ENCODE peak calls at places on chromosomes 2 and 18, in nine cellular contexts. One of them, this sample, is unnamed.

GRCh38 chr2:45168731-45169338 is 159.6 kb upstream of the SIX2 start:
- DNase-seq in omental fat pad: no peak
- DNase-seq in testis: peak; percentile 18
- DNase-seq in glutamatergic neuron: peak; percentile 40
- DNase-seq in left lung: peak; percentile 73
- DNase-seq in CD8-positive, alpha-beta T cell: peak; percentile 17
- DNase-seq in foreskin fibroblast: peak; percentile 44
- DNase-seq in B cell: no peak
- DNase-seq in stomach: no peak
- DNase-seq in this sample: no peak

GRCh38 chr18:49668583-49669290 is 106.9 kb downstream of the LIPG start:
- DNase-seq in CD8-positive, alpha-beta T cell: no peak
- DNase-seq in testis: peak; percentile 90
- DNase-seq in B cell: no peak
- DNase-seq in left lung: no peak
- DNase-seq in omental fat pad: no peak
- DNase-seq in stomach: no peak
- DNase-seq in foreskin fibroblast: peak; percentile 33
- DNase-seq in glutamatergic neuron: no peak
- DNase-seq in this sample: no peak

GRCh38 chr2:53939656-53940055 is 31.1 kb downstream of the PSME4 start:
- DNase-seq in foreskin fibroblast: no peak
- DNase-seq in B cell: no peak
- DNase-seq in left lung: no peak
- DNase-seq in CD8-positive, alpha-beta T cell: no peak
- DNase-seq in glutamatergic neuron: no peak
- DNase-seq in omental fat pad: no peak
- DNase-seq in testis: no peak
- DNase-seq in stomach: no peak
- DNase-seq in this sample: peak; percentile 5

GRCh38 chr2:12486205-12487118 is 230.3 kb upstream of the TRIB2 start:
- DNase-seq in left lung: no peak
- DNase-seq in B cell: no peak
- DNase-seq in stomach: no peak
- DNase-seq in omental fat pad: no peak
- DNase-seq in testis: no peak
- DNase-seq in foreskin fibroblast: peak; percentile 41
- DNase-seq in glutamatergic neuron: no peak
- DNase-seq in CD8-positive, alpha-beta T cell: no peak
- DNase-seq in this sample: no peak

GRCh38 chr18:25102657-25103056 is 249.3 kb downstream of the ZNF521 start:
- DNase-seq in stomach: no peak
- DNase-seq in CD8-positive, alpha-beta T cell: no peak
- DNase-seq in foreskin fibroblast: no peak
- DNase-seq in glutamatergic neuron: no peak
- DNase-seq in omental fat pad: no peak
- DNase-seq in testis: no peak
- DNase-seq in left lung: no peak
- DNase-seq in B cell: no peak
- DNase-seq in this sample: no peak

GRCh38 chr18:6576706-6577375 is 152.7 kb upstream of the ARHGAP28 start:
- DNase-seq in CD8-positive, alpha-beta T cell: no peak
- DNase-seq in B cell: no peak
- DNase-seq in omental fat pad: no peak
- DNase-seq in testis: no peak
- DNase-seq in left lung: no peak
- DNase-seq in stomach: no peak
- DNase-seq in glutamatergic neuron: no peak
- DNase-seq in foreskin fibroblast: no peak
- DNase-seq in this sample: no peak

GRCh38 chr2:31238126-31238905 is 4.4 kb downstream of the EHD3 start:
- DNase-seq in B cell: no peak
- DNase-seq in CD8-positive, alpha-beta T cell: peak; percentile 31
- DNase-seq in stomach: no peak
- DNase-seq in left lung: no peak
- DNase-seq in glutamatergic neuron: no peak
- DNase-seq in testis: no peak
- DNase-seq in foreskin fibroblast: peak; percentile 52
- DNase-seq in omental fat pad: no peak
- DNase-seq in this sample: no peak

GRCh38 chr2:151757861-151758260 is 23.6 kb upstream of the NEB start:
- DNase-seq in left lung: no peak
- DNase-seq in B cell: no peak
- DNase-seq in omental fat pad: no peak
- DNase-seq in CD8-positive, alpha-beta T cell: no peak
- DNase-seq in stomach: no peak
- DNase-seq in glutamatergic neuron: no peak
- DNase-seq in foreskin fibroblast: no peak
- DNase-seq in testis: no peak
- DNase-seq in this sample: no peak

GRCh38 chr2:24456610-24457556 is 34.2 kb upstream of the NCOA1 start:
- DNase-seq in left lung: no peak
- DNase-seq in foreskin fibroblast: peak; percentile 93
- DNase-seq in omental fat pad: peak; percentile 58
- DNase-seq in stomach: peak; percentile 30
- DNase-seq in testis: peak; percentile 78
- DNase-seq in glutamatergic neuron: no peak
- DNase-seq in CD8-positive, alpha-beta T cell: no peak
- DNase-seq in B cell: no peak
- DNase-seq in this sample: peak; percentile 16

GRCh38 chr18:63138469-63139340 is 180.9 kb downstream of the BCL2 start:
- DNase-seq in B cell: peak; percentile 54
- DNase-seq in glutamatergic neuron: no peak
- DNase-seq in left lung: no peak
- DNase-seq in foreskin fibroblast: peak; percentile 56
- DNase-seq in stomach: no peak
- DNase-seq in CD8-positive, alpha-beta T cell: no peak
- DNase-seq in testis: no peak
- DNase-seq in omental fat pad: no peak
- DNase-seq in this sample: no peak

GRCh38 chr2:144132357-144132756 is 387.6 kb downstream of the ZEB2 start:
- DNase-seq in left lung: no peak
- DNase-seq in glutamatergic neuron: no peak
- DNase-seq in stomach: no peak
- DNase-seq in foreskin fibroblast: peak; percentile 94
- DNase-seq in testis: no peak
- DNase-seq in omental fat pad: no peak
- DNase-seq in CD8-positive, alpha-beta T cell: no peak
- DNase-seq in B cell: no peak
- DNase-seq in this sample: no peak

GRCh38 chr2:8597526-8598225 is 84.2 kb upstream of the ID2 start:
- DNase-seq in CD8-positive, alpha-beta T cell: no peak
- DNase-seq in left lung: no peak
- DNase-seq in testis: no peak
- DNase-seq in foreskin fibroblast: no peak
- DNase-seq in B cell: no peak
- DNase-seq in omental fat pad: no peak
- DNase-seq in glutamatergic neuron: no peak
- DNase-seq in stomach: no peak
- DNase-seq in this sample: no peak

GRCh38 chr2:649461-650342 is 27.5 kb downstream of the TMEM18 start:
- DNase-seq in foreskin fibroblast: no peak
- DNase-seq in B cell: no peak
- DNase-seq in glutamatergic neuron: no peak
- DNase-seq in CD8-positive, alpha-beta T cell: peak; percentile 27
- DNase-seq in left lung: no peak
- DNase-seq in stomach: peak; percentile 23
- DNase-seq in omental fat pad: no peak
- DNase-seq in testis: peak; percentile 2
- DNase-seq in this sample: no peak

GRCh38 chr2:215657844-215658243 is 222.0 kb upstream of the FN1 start:
- DNase-seq in testis: no peak
- DNase-seq in foreskin fibroblast: peak; percentile 97
- DNase-seq in CD8-positive, alpha-beta T cell: no peak
- DNase-seq in glutamatergic neuron: no peak
- DNase-seq in stomach: no peak
- DNase-seq in B cell: no peak
- DNase-seq in left lung: no peak
- DNase-seq in omental fat pad: no peak
- DNase-seq in this sample: peak; percentile 67

GRCh38 chr2:238257786-238258700 is 18.2 kb upstream of the HES6 start:
- DNase-seq in glutamatergic neuron: peak; percentile 14
- DNase-seq in left lung: peak; percentile 22
- DNase-seq in B cell: no peak
- DNase-seq in foreskin fibroblast: no peak
- DNase-seq in stomach: no peak
- DNase-seq in CD8-positive, alpha-beta T cell: no peak
- DNase-seq in testis: no peak
- DNase-seq in omental fat pad: no peak
- DNase-seq in this sample: no peak

GRCh38 chr18:80180778-80181564 is 66.3 kb downstream of the PARD6G start:
- DNase-seq in CD8-positive, alpha-beta T cell: no peak
- DNase-seq in stomach: no peak
- DNase-seq in left lung: peak; percentile 64
- DNase-seq in testis: no peak
- DNase-seq in glutamatergic neuron: no peak
- DNase-seq in foreskin fibroblast: no peak
- DNase-seq in B cell: no peak
- DNase-seq in omental fat pad: no peak
- DNase-seq in this sample: no peak

GRCh38 chr2:69159988-69160387 is 147.0 kb downstream of the ANTXR1 start:
- DNase-seq in foreskin fibroblast: no peak
- DNase-seq in testis: no peak
- DNase-seq in stomach: no peak
- DNase-seq in glutamatergic neuron: no peak
- DNase-seq in left lung: no peak
- DNase-seq in CD8-positive, alpha-beta T cell: no peak
- DNase-seq in omental fat pad: no peak
- DNase-seq in B cell: no peak
- DNase-seq in this sample: no peak

GRCh38 chr18:53795061-53795460 is 429.4 kb downstream of the MBD2 start:
- DNase-seq in left lung: no peak
- DNase-seq in testis: no peak
- DNase-seq in CD8-positive, alpha-beta T cell: no peak
- DNase-seq in omental fat pad: no peak
- DNase-seq in foreskin fibroblast: peak; percentile 66
- DNase-seq in glutamatergic neuron: no peak
- DNase-seq in B cell: no peak
- DNase-seq in stomach: no peak
- DNase-seq in this sample: no peak

GRCh38 chr18:79512461-79513380 is 117.0 kb downstream of the NFATC1 start:
- DNase-seq in omental fat pad: peak; percentile 20
- DNase-seq in foreskin fibroblast: no peak
- DNase-seq in B cell: peak; percentile 33
- DNase-seq in CD8-positive, alpha-beta T cell: peak; percentile 38
- DNase-seq in testis: peak; percentile 12
- DNase-seq in left lung: peak; percentile 71
- DNase-seq in stomach: peak; percentile 23
- DNase-seq in glutamatergic neuron: peak; percentile 14
- DNase-seq in this sample: no peak

GRCh38 chr2:39730685-39731302 is 48.3 kb downstream of the THUMPD2 start:
- DNase-seq in stomach: no peak
- DNase-seq in B cell: no peak
- DNase-seq in glutamatergic neuron: no peak
- DNase-seq in CD8-positive, alpha-beta T cell: no peak
- DNase-seq in foreskin fibroblast: peak; percentile 60
- DNase-seq in left lung: no peak
- DNase-seq in omental fat pad: no peak
- DNase-seq in testis: no peak
- DNase-seq in this sample: no peak
- TF ChIP-seq CTCF in stomach: no peak
- TF ChIP-seq CTCF in B cell: peak; percentile 75
- TF ChIP-seq CTCF in glutamatergic neuron: peak; percentile 17
- TF ChIP-seq CTCF in CD8-positive, alpha-beta T cell: no peak
- TF ChIP-seq CTCF in foreskin fibroblast: peak; percentile 58
- TF ChIP-seq CTCF in left lung: peak; percentile 35
- TF ChIP-seq CTCF in omental fat pad: no peak
- TF ChIP-seq CTCF in testis: peak; percentile 30
- TF ChIP-seq CTCF in this sample: peak; percentile 49

GRCh38 chr2:26780203-26780760 is 5.6 kb upstream of the CENPA start:
- DNase-seq in stomach: no peak
- DNase-seq in left lung: no peak
- DNase-seq in foreskin fibroblast: no peak
- DNase-seq in glutamatergic neuron: no peak
- DNase-seq in B cell: no peak
- DNase-seq in CD8-positive, alpha-beta T cell: no peak
- DNase-seq in omental fat pad: no peak
- DNase-seq in testis: no peak
- DNase-seq in this sample: no peak

GRCh38 chr2:26782876-26783704 is 2.8 kb upstream of the CENPA start:
- DNase-seq in omental fat pad: no peak
- DNase-seq in left lung: no peak
- DNase-seq in foreskin fibroblast: no peak
- DNase-seq in CD8-positive, alpha-beta T cell: no peak
- DNase-seq in B cell: no peak
- DNase-seq in glutamatergic neuron: no peak
- DNase-seq in stomach: no peak
- DNase-seq in testis: no peak
- DNase-seq in this sample: no peak

GRCh38 chr2:26784570-26785234 is 1.2 kb upstream of the CENPA start:
- DNase-seq in testis: no peak
- DNase-seq in glutamatergic neuron: no peak
- DNase-seq in CD8-positive, alpha-beta T cell: no peak
- DNase-seq in stomach: no peak
- DNase-seq in left lung: no peak
- DNase-seq in omental fat pad: no peak
- DNase-seq in B cell: no peak
- DNase-seq in foreskin fibroblast: no peak
- DNase-seq in this sample: no peak

GRCh38 chr2:26786207-26787023 is 559 bp downstream of the CENPA start:
- DNase-seq in glutamatergic neuron: no peak
- DNase-seq in omental fat pad: no peak
- DNase-seq in stomach: no peak
- DNase-seq in testis: no peak
- DNase-seq in foreskin fibroblast: peak; percentile 46
- DNase-seq in left lung: peak; percentile 90
- DNase-seq in CD8-positive, alpha-beta T cell: no peak
- DNase-seq in B cell: no peak
- DNase-seq in this sample: no peak

GRCh38 chr2:26785431-26786206 is at the start of gene CENPA:
- DNase-seq in glutamatergic neuron: peak; percentile 95
- DNase-seq in foreskin fibroblast: peak; percentile 99
- DNase-seq in CD8-positive, alpha-beta T cell: peak; percentile 94
- DNase-seq in left lung: peak; percentile 95
- DNase-seq in omental fat pad: peak; percentile 96
- DNase-seq in B cell: peak; percentile 95
- DNase-seq in stomach: peak; percentile 98
- DNase-seq in testis: peak; percentile 99
- DNase-seq in this sample: peak; percentile 99
- TF ChIP-seq CTCF in glutamatergic neuron: peak; percentile 72
- TF ChIP-seq CTCF in foreskin fibroblast: no peak
- TF ChIP-seq CTCF in CD8-positive, alpha-beta T cell: no peak
- TF ChIP-seq CTCF in left lung: peak; percentile 58
- TF ChIP-seq CTCF in omental fat pad: no peak
- TF ChIP-seq CTCF in B cell: peak; percentile 7
- TF ChIP-seq CTCF in stomach: no peak
- TF ChIP-seq CTCF in testis: peak; percentile 53
- TF ChIP-seq CTCF in this sample: peak; percentile 2

GRCh38 chr2:240561325-240561971 is 1.3 kb downstream of the DUSP28 start:
- DNase-seq in omental fat pad: no peak
- DNase-seq in testis: peak; percentile 12
- DNase-seq in B cell: no peak
- DNase-seq in stomach: no peak
- DNase-seq in foreskin fibroblast: peak; percentile 74
- DNase-seq in glutamatergic neuron: no peak
- DNase-seq in CD8-positive, alpha-beta T cell: no peak
- DNase-seq in left lung: no peak
- DNase-seq in this sample: no peak
- TF ChIP-seq CTCF in omental fat pad: no peak
- TF ChIP-seq CTCF in testis: no peak
- TF ChIP-seq CTCF in B cell: peak; percentile 32
- TF ChIP-seq CTCF in stomach: no peak
- TF ChIP-seq CTCF in foreskin fibroblast: no peak
- TF ChIP-seq CTCF in glutamatergic neuron: no peak
- TF ChIP-seq CTCF in CD8-positive, alpha-beta T cell: no peak
- TF ChIP-seq CTCF in left lung: no peak
- TF ChIP-seq CTCF in this sample: no peak

GRCh38 chr18:45619062-45619825 is 4.0 kb downstream of the SLC14A2 start:
- DNase-seq in glutamatergic neuron: no peak
- DNase-seq in stomach: no peak
- DNase-seq in B cell: no peak
- DNase-seq in left lung: no peak
- DNase-seq in CD8-positive, alpha-beta T cell: no peak
- DNase-seq in foreskin fibroblast: peak; percentile 65
- DNase-seq in testis: peak; percentile 70
- DNase-seq in omental fat pad: no peak
- DNase-seq in this sample: no peak
- TF ChIP-seq CTCF in glutamatergic neuron: no peak
- TF ChIP-seq CTCF in stomach: no peak
- TF ChIP-seq CTCF in B cell: no peak
- TF ChIP-seq CTCF in left lung: no peak
- TF ChIP-seq CTCF in CD8-positive, alpha-beta T cell: no peak
- TF ChIP-seq CTCF in foreskin fibroblast: no peak
- TF ChIP-seq CTCF in testis: no peak
- TF ChIP-seq CTCF in omental fat pad: no peak
- TF ChIP-seq CTCF in this sample: no peak